ENCODE peak calls at places on chromosome 15, in four cellular contexts. K is AG09319, R is stomach, X is fibroblast of the aortic adventitia. T is an unnamed sample.

GRCh38 chr15:58324533-58324932 is 107.3 kb upstream of the LIPC start:
- DNase-seq in X (no peak), R (no peak), K (no peak), T (no peak)

GRCh38 chr15:57054351-57054750 is 135.9 kb downstream of the TCF12 start:
- DNase-seq in X (no peak), K (no peak), R (no peak), T (no peak)

GRCh38 chr15:70902105-70902504 is 9.5 kb downstream of the LRRC49 start:
- DNase-seq in X (peak), K (peak), R (no peak), T (no peak)

GRCh38 chr15:55619783-55620182 is 31.6 kb upstream of the PYGO1 start:
- DNase-seq in X (no peak), K (no peak), R (no peak), T (no peak)

GRCh38 chr15:76209948-76210347 is 101.3 kb downstream of the ETFA start:
- DNase-seq in R (peak), X (no peak), K (no peak), T (no peak)

GRCh38 chr15:52139599-52140462 is 27.3 kb upstream of the BCL2L10 start:
- DNase-seq in R (peak), K (no peak), X (peak), T (no peak)

GRCh38 chr15:45121706-45122417 is 7.7 kb downstream of the DUOXA2 start:
- DNase-seq in R (no peak), X (peak), K (peak), T (peak)

GRCh38 chr15:81825136-81825535 is 220.7 kb downstream of the MEX3B start:
- DNase-seq in X (no peak), R (no peak), K (no peak), T (no peak)

GRCh38 chr15:58528197-58528870 is 96.5 kb downstream of the LIPC start:
- DNase-seq in X (peak), R (peak), K (peak), T (no peak)

GRCh38 chr15:78455749-78456148 is 17.7 kb downstream of the IREB2 start:
- DNase-seq in R (no peak), X (no peak), K (no peak), T (no peak)

GRCh38 chr15:70854669-70854976 is 666 bp upstream of the LARP6 start:
- DNase-seq in K (no peak), R (no peak), X (peak), T (no peak)

GRCh38 chr15:88704791-88705768 is 66.3 kb downstream of the ISG20 start:
- DNase-seq in R (peak), X (peak), K (peak), T (no peak)

GRCh38 chr15:48354694-48355303 is 23.6 kb downstream of the DUT start:
- DNase-seq in K (no peak), R (no peak), X (no peak), T (no peak)

GRCh38 chr15:75104804-75105557 is 81.6 kb downstream of the PPCDC start:
- DNase-seq in R (no peak), X (peak), K (peak), T (peak)

GRCh38 chr15:45863881-45864580 is 229.2 kb downstream of the SQOR start:
- DNase-seq in K (no peak), X (no peak), R (peak), T (no peak)

GRCh38 chr15:79812536-79812935 is 84.3 kb downstream of the MTHFS start:
- DNase-seq in K (no peak), R (no peak), X (peak), T (no peak)

GRCh38 chr15:52496776-52497470 is 31.8 kb downstream of the MYO5A start:
- DNase-seq in X (peak), K (no peak), R (no peak), T (no peak)

GRCh38 chr15:37517106-37517505 is 416.8 kb upstream of the MEIS2 start:
- DNase-seq in R (no peak), K (no peak), X (no peak), T (no peak)

GRCh38 chr15:88982304-88982945 is 69.2 kb upstream of the MFGE8 start:
- DNase-seq in R (no peak), K (peak), X (peak), T (no peak)

GRCh38 chr15:67741313-67741712 is 84.0 kb upstream of the SKOR1 start:
- DNase-seq in R (no peak), K (no peak), X (no peak), T (no peak)

GRCh38 chr15:98025237-98025636 is 64.7 kb downstream of the ARRDC4 start:
- DNase-seq in K (no peak), R (no peak), X (peak), T (no peak)

GRCh38 chr15:70320077-70320830 is 222.5 kb upstream of the TLE3 start:
- DNase-seq in K (no peak), R (peak), X (no peak), T (no peak)

GRCh38 chr15:45346381-45346780 is 32.0 kb downstream of the GATM start:
- DNase-seq in R (no peak), K (no peak), X (no peak), T (no peak)

GRCh38 chr15:68488966-68489365 is 57.0 kb upstream of the ITGA11 start:
- DNase-seq in R (no peak), K (no peak), X (no peak), T (no peak)

GRCh38 chr15:74598126-74598842 is 17.4 kb upstream of the CLK3 start:
- DNase-seq in K (peak), X (peak), R (peak), T (peak)

GRCh38 chr15:35443376-35443775 is 102.6 kb downstream of the DPH6 start:
- DNase-seq in X (no peak), R (no peak), K (no peak), T (no peak)

GRCh38 chr15:67033012-67033411 is 32.4 kb upstream of the SMAD3 start:
- DNase-seq in R (no peak), X (no peak), K (no peak), T (no peak)

GRCh38 chr15:53412542-53412941 is 346.9 kb downstream of the WDR72 start:
- DNase-seq in X (no peak), K (no peak), R (no peak), T (no peak)

GRCh38 chr15:49163678-49164077 is 6.4 kb upstream of the GALK2 start:
- DNase-seq in R (no peak), X (no peak), K (no peak), T (no peak)

GRCh38 chr15:99058421-99058870 is 46.4 kb upstream of the SYNM start:
- DNase-seq in X (no peak), R (no peak), K (no peak), T (no peak)

GRCh38 chr15:80951941-80952340 is 37.7 kb downstream of the MESD start:
- DNase-seq in K (no peak), R (no peak), X (peak), T (no peak)

GRCh38 chr15:36161781-36162212 is 417.6 kb upstream of the CDIN1 start:
- DNase-seq in X (peak), R (no peak), K (peak), T (peak)

GRCh38 chr15:67521770-67522568 is 1.0 kb downstream of the C15orf61 start:
- DNase-seq in X (peak), K (no peak), R (no peak), T (no peak)

GRCh38 chr15:87562203-87562602 is 694.3 kb downstream of the NTRK3 start:
- DNase-seq in X (no peak), K (no peak), R (no peak), T (no peak)
- TF ChIP-seq CTCF in X (no peak), K (no peak), R (no peak), T (no peak)

GRCh38 chr15:31435256-31435781 is 108.7 kb downstream of the KLF13 start:
- DNase-seq in K (peak), X (peak), R (peak), T (no peak)
- TF ChIP-seq CTCF in K (peak), X (peak), R (peak), T (peak)

DNA sequence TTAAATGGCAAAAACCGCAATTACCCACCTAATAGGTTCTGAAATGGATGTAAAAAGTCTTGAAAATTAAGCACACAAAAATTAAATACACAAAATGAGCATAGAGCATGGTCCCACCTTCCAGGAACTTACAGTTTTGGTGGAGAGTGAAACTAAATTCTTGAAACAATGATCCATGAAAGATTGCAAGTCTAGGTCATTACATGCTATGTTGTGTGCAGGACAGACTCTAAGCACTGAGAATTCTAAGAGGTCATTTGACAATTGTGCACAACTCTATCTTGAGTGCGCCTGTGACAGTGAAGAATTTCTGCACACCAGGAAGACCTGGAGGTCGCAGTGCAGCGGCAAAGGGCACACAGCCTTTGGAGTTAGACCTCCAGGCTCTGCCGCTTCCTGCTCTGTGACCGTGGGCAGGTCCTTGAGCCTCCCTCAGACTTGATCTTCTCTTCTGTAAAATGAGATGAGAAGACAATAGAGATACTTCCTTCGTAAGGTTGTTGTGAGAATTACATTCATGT is 153.3 kb upstream of the TPM1 start:
- DNase-seq in K (no peak), R (no peak), X (no peak), T (no peak)
- TF ChIP-seq CTCF in K (no peak), R (no peak), X (no peak), T (no peak)

GRCh38 chr15:83010709-83011270 is 649 bp downstream of the C15orf40 start:
- DNase-seq in K (peak), R (peak), X (peak), T (peak)

GRCh38 chr15:83012038-83012490 is 625 bp upstream of the C15orf40 start:
- DNase-seq in X (no peak), R (no peak), K (no peak), T (no peak)

GRCh38 chr15:83015361-83015760 is 3.9 kb upstream of the C15orf40 start:
- DNase-seq in K (no peak), X (no peak), R (no peak), T (no peak)

GRCh38 chr15:83014205-83014653 is 2.8 kb upstream of the C15orf40 start:
- DNase-seq in X (no peak), K (no peak), R (no peak), T (no peak)

GRCh38 chr15:83011271-83012037 is at the start of gene C15orf40:
- DNase-seq in R (peak), X (peak), K (peak), T (peak)
- TF ChIP-seq CTCF in R (peak), X (peak), K (peak), T (peak)

GRCh38 chr15:25849431-25849921 is 13.7 kb downstream of the ATP10A start:
- DNase-seq in K (peak), R (no peak), X (peak), T (peak)

GRCh38 chr15:25852027-25852426 is 11.1 kb downstream of the ATP10A start:
- DNase-seq in R (no peak), X (no peak), K (no peak), T (no peak)

GRCh38 chr15:25850154-25851111 is 12.7 kb downstream of the ATP10A start:
- DNase-seq in K (no peak), X (peak), R (peak), T (no peak)

GRCh38 chr15:25848769-25849430 is 14.2 kb downstream of the ATP10A start:
- DNase-seq in K (no peak), X (no peak), R (no peak), T (no peak)

DNA sequence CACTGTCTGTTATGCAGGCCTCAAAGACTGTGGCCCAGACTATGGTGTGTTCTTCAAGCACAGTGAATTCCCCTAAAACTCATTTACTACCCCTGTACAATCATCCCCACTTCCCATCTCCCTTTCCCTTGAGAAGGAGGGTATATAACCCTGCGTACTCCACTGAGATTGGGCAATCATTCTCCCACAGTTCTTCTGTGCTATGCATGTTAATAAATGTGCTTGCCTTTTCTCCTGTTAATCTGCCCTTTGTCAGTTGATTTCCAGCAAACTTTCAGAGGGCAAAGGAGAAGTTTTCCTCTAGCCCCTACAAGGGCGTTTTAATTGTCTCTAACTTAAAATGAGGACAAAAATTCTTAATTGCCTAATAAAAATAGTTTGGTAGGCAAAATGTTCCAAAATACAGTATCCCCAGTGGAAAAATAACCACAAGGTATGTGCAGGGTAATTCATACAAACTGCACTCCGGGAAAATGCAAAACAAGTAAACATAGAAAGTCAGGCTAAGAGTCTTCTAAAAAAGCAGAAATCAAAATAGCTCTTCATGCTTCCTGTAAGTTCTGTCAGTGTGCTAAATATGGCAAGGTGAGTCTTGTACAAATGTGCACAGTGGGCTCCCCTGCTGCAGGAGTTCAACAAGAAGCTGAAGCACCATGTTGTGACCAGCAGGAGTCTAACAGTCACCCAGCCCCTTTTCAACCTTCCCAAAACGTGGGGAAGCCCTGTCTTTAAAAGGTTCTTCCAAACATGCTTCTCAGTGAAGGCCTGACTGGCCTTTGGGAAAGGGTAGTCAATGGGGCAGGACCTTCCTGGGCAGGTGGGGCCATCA is 10.2 kb downstream of the ATP10A start:
- DNase-seq in X (no peak), K (no peak), R (no peak), T (no peak)
- TF ChIP-seq CTCF in X (peak), K (no peak), R (no peak), T (no peak)

DNA sequence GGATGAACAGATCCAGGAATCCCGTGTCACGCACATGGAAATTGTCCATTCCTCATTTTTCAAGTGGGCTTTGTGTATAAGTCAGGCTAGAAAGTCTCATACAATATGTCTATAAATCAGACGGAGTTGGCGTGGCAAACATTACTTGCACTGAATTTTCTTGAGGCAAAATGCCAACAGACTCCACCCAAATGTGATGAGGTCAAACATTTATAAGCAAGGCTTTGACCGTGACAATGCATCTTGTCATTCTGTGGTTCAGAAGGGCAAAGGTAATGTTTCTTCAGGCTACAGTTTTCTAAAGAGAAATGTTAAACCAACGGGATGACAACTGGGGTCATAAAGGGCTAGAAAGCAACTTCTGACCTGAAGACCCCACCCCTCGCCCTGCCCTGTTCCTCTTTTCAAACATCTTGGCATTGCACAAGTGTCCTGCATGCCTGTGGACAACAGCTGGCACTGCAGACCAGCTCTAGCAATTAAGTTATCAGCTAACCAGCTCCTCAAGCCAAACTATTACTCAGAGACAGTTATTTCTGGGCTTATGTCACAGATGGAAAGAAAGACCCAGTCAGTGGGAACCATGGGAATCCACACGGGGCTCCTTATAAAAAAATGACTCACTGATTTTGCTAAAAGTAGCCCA is 36.5 kb upstream of the SPTBN5 start:
- DNase-seq in R (no peak), X (peak), K (peak), T (peak)
- TF ChIP-seq CTCF in R (no peak), X (peak), K (peak), T (peak)

GRCh38 chr15:93035092-93035915 is 53.7 kb downstream of the RGMA start:
- DNase-seq in X (no peak), K (no peak), R (no peak), T (no peak)

GRCh38 chr15:93034512-93034911 is 54.5 kb downstream of the RGMA start:
- DNase-seq in K (no peak), X (no peak), R (peak), T (no peak)

GRCh38 chr15:93036922-93037321 is 52.1 kb downstream of the RGMA start:
- DNase-seq in X (no peak), K (no peak), R (no peak), T (no peak)

GRCh38 chr15:93037341-93038063 is 51.5 kb downstream of the RGMA start:
- DNase-seq in K (no peak), R (no peak), X (peak), T (peak)

DNA sequence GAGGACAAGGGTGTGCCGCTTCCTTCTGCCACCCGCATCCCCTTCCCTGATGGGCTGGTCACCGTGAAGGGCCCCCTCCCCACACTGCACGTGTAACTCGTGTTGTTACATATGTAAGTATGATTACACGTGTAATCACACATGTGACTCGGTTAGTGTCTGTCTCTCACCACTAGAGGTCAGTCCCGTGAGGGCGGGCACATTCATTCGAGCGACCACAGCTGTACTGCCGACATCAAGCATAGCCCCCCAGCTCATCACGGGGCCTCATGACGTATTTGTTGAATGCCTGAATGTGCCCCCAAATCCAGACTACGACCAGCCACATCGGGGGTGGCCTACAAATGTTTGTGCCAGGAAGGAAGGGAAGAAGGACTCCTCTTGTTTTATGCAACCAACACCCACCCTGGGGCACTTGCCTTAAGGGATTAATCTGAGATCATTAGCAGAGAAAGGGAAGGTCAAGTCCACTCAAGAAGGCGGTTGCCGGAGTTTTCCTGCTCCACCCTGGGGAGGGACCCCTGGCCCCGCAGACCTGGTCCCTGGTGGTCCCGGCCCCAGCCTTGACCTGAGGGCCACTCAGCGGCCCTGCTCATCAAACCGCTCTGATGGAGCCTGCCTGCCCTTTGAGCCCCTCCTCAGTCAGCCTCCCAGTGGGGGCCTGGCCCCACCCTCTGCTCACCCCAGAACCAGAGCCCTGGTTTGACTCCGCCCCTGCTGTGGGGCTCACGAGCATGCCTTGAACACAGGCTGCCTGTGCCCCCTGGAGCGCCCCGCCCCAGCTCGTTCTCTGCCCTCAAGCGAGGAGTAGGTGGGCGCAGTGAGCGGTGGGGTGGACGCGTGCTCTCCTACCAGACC is 52.8 kb downstream of the RGMA start:
- DNase-seq in R (peak), X (peak), K (no peak), T (no peak)
- TF ChIP-seq CTCF in R (peak), X (peak), K (peak), T (peak)

GRCh38 chr15:73239564-73240208 is 129.1 kb downstream of the HCN4 start:
- DNase-seq in K (no peak), X (no peak), R (no peak), T (no peak)
- TF ChIP-seq CTCF in K (no peak), X (no peak), R (no peak), T (no peak)

GRCh38 chr15:39628131-39628482 is 47.2 kb downstream of the THBS1 start:
- DNase-seq in X (no peak), K (no peak), R (no peak), T (no peak)
- TF ChIP-seq CTCF in X (peak), K (peak), R (no peak), T (peak)

DNA sequence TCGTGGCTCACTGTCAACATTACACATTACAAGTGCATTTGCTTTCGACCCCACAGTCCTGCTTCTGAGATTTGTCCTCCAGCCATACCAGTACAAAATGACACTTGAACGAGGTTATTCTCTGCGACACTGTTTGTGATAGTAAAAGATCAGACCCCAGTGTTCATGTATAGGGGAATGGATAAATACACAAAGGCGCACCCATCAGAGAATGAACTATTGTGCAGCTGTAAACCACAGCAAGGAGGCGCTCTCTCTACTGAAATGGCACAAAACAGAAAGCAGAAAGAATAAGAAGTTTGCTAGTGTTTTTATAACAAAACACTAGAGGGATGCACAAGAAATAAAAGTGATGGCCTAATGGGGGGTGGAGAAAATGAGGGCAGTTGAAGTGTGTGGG is 4.9 kb upstream of the CHSY1 start:
- DNase-seq in X (no peak), K (no peak), R (no peak), T (no peak)
- TF ChIP-seq CTCF in X (peak), K (no peak), R (no peak), T (no peak)

T was measured in AG04449.